ENCODE peak calls at places on chromosomes 3 and 15, in nine cellular contexts. One of them, this sample, is unnamed.

GRCh38 chr3:80870476-80871041 is 890.9 kb downstream of the GBE1 start:
- DNase-seq in cardiac muscle cell: no peak
- DNase-seq in GM10248: no peak
- DNase-seq in HCT116: no peak
- DNase-seq in hepatocyte: no peak
- DNase-seq in WTC11: no peak
- DNase-seq in psoas muscle: no peak
- DNase-seq in ovary: no peak
- DNase-seq in MCF 10A: no peak
- DNase-seq in this sample: no peak

GRCh38 chr3:190862209-190863118 is at the start of gene GMNC:
- DNase-seq in cardiac muscle cell: peak
- DNase-seq in GM10248: peak
- DNase-seq in HCT116: peak
- DNase-seq in hepatocyte: peak
- DNase-seq in WTC11: peak
- DNase-seq in psoas muscle: peak
- DNase-seq in ovary: peak
- DNase-seq in MCF 10A: peak
- DNase-seq in this sample: peak

GRCh38 chr3:108125550-108126071 is 34.8 kb upstream of the CD47 start:
- DNase-seq in cardiac muscle cell: no peak
- DNase-seq in GM10248: peak
- DNase-seq in HCT116: no peak
- DNase-seq in hepatocyte: no peak
- DNase-seq in WTC11: no peak
- DNase-seq in psoas muscle: no peak
- DNase-seq in ovary: no peak
- DNase-seq in MCF 10A: no peak
- DNase-seq in this sample: no peak

GRCh38 chr15:80950291-80951078 is 39.1 kb downstream of the MESD start:
- DNase-seq in cardiac muscle cell: no peak
- DNase-seq in GM10248: no peak
- DNase-seq in HCT116: no peak
- DNase-seq in hepatocyte: no peak
- DNase-seq in WTC11: no peak
- DNase-seq in psoas muscle: no peak
- DNase-seq in ovary: peak
- DNase-seq in MCF 10A: no peak
- DNase-seq in this sample: no peak

GRCh38 chr3:133832802-133833144 is 27.2 kb downstream of the SRPRB start:
- DNase-seq in cardiac muscle cell: no peak
- DNase-seq in GM10248: no peak
- DNase-seq in HCT116: no peak
- DNase-seq in hepatocyte: no peak
- DNase-seq in WTC11: no peak
- DNase-seq in psoas muscle: no peak
- DNase-seq in ovary: no peak
- DNase-seq in MCF 10A: no peak
- DNase-seq in this sample: no peak

GRCh38 chr15:101308604-101309435 is 13.8 kb upstream of the SNRPA1 start:
- DNase-seq in cardiac muscle cell: no peak
- DNase-seq in GM10248: no peak
- DNase-seq in HCT116: no peak
- DNase-seq in hepatocyte: no peak
- DNase-seq in WTC11: no peak
- DNase-seq in psoas muscle: no peak
- DNase-seq in ovary: no peak
- DNase-seq in MCF 10A: no peak
- DNase-seq in this sample: no peak

GRCh38 chr3:98602078-98602678 is 8.8 kb upstream of the CPOX start:
- DNase-seq in cardiac muscle cell: peak
- DNase-seq in GM10248: peak
- DNase-seq in HCT116: peak
- DNase-seq in hepatocyte: peak
- DNase-seq in WTC11: no peak
- DNase-seq in psoas muscle: no peak
- DNase-seq in ovary: no peak
- DNase-seq in MCF 10A: peak
- DNase-seq in this sample: peak

GRCh38 chr3:195859846-195860411 is 48.2 kb upstream of the MUC4 start:
- DNase-seq in cardiac muscle cell: no peak
- DNase-seq in GM10248: no peak
- DNase-seq in HCT116: no peak
- DNase-seq in hepatocyte: no peak
- DNase-seq in WTC11: no peak
- DNase-seq in psoas muscle: peak
- DNase-seq in ovary: no peak
- DNase-seq in MCF 10A: no peak
- DNase-seq in this sample: no peak

GRCh38 chr15:77542491-77543001 is 90.2 kb downstream of the LINGO1 start:
- DNase-seq in cardiac muscle cell: no peak
- DNase-seq in GM10248: no peak
- DNase-seq in HCT116: no peak
- DNase-seq in hepatocyte: no peak
- DNase-seq in WTC11: no peak
- DNase-seq in psoas muscle: no peak
- DNase-seq in ovary: no peak
- DNase-seq in MCF 10A: peak
- DNase-seq in this sample: peak

GRCh38 chr3:127984241-127984975 is 67.8 kb upstream of the SEC61A1 start:
- DNase-seq in cardiac muscle cell: no peak
- DNase-seq in GM10248: no peak
- DNase-seq in HCT116: no peak
- DNase-seq in hepatocyte: no peak
- DNase-seq in WTC11: no peak
- DNase-seq in psoas muscle: no peak
- DNase-seq in ovary: no peak
- DNase-seq in MCF 10A: no peak
- DNase-seq in this sample: peak

GRCh38 chr3:183914856-183915255 is 30.2 kb upstream of the PARL start:
- DNase-seq in cardiac muscle cell: no peak
- DNase-seq in GM10248: no peak
- DNase-seq in HCT116: no peak
- DNase-seq in hepatocyte: no peak
- DNase-seq in WTC11: no peak
- DNase-seq in psoas muscle: no peak
- DNase-seq in ovary: no peak
- DNase-seq in MCF 10A: no peak
- DNase-seq in this sample: no peak

GRCh38 chr15:90075420-90076289 is 26.6 kb downstream of the IDH2 start:
- DNase-seq in cardiac muscle cell: no peak
- DNase-seq in GM10248: no peak
- DNase-seq in HCT116: peak
- DNase-seq in hepatocyte: peak
- DNase-seq in WTC11: peak
- DNase-seq in psoas muscle: no peak
- DNase-seq in ovary: no peak
- DNase-seq in MCF 10A: peak
- DNase-seq in this sample: no peak

GRCh38 chr15:45123397-45123796 is 6.3 kb downstream of the DUOXA1 start:
- DNase-seq in cardiac muscle cell: no peak
- DNase-seq in GM10248: no peak
- DNase-seq in HCT116: no peak
- DNase-seq in hepatocyte: no peak
- DNase-seq in WTC11: no peak
- DNase-seq in psoas muscle: no peak
- DNase-seq in ovary: no peak
- DNase-seq in MCF 10A: no peak
- DNase-seq in this sample: no peak

GRCh38 chr3:120144267-120144666 is 50.0 kb upstream of the GSK3B start:
- DNase-seq in cardiac muscle cell: peak
- DNase-seq in GM10248: no peak
- DNase-seq in HCT116: no peak
- DNase-seq in hepatocyte: peak
- DNase-seq in WTC11: peak
- DNase-seq in psoas muscle: no peak
- DNase-seq in ovary: no peak
- DNase-seq in MCF 10A: peak
- DNase-seq in this sample: peak

GRCh38 chr15:52228928-52229327 is 37.7 kb upstream of the GNB5 start:
- DNase-seq in cardiac muscle cell: no peak
- DNase-seq in GM10248: peak
- DNase-seq in HCT116: peak
- DNase-seq in hepatocyte: peak
- DNase-seq in WTC11: peak
- DNase-seq in psoas muscle: no peak
- DNase-seq in ovary: no peak
- DNase-seq in MCF 10A: peak
- DNase-seq in this sample: no peak

GRCh38 chr3:15329058-15330005 is 3.1 kb downstream of the SH3BP5 start:
- DNase-seq in cardiac muscle cell: no peak
- DNase-seq in GM10248: no peak
- DNase-seq in HCT116: no peak
- DNase-seq in hepatocyte: no peak
- DNase-seq in WTC11: no peak
- DNase-seq in psoas muscle: no peak
- DNase-seq in ovary: no peak
- DNase-seq in MCF 10A: no peak
- DNase-seq in this sample: no peak

GRCh38 chr3:15331606-15332404 is 581 bp downstream of the SH3BP5 start:
- DNase-seq in cardiac muscle cell: no peak
- DNase-seq in GM10248: peak
- DNase-seq in HCT116: no peak
- DNase-seq in hepatocyte: no peak
- DNase-seq in WTC11: peak
- DNase-seq in psoas muscle: peak
- DNase-seq in ovary: peak
- DNase-seq in MCF 10A: peak
- DNase-seq in this sample: no peak

GRCh38 chr3:15330031-15330596 is 2.3 kb downstream of the SH3BP5 start:
- DNase-seq in cardiac muscle cell: no peak
- DNase-seq in GM10248: no peak
- DNase-seq in HCT116: no peak
- DNase-seq in hepatocyte: peak
- DNase-seq in WTC11: no peak
- DNase-seq in psoas muscle: peak
- DNase-seq in ovary: peak
- DNase-seq in MCF 10A: peak
- DNase-seq in this sample: no peak

GRCh38 chr3:15332405-15333098 is at the start of gene SH3BP5:
- DNase-seq in cardiac muscle cell: peak
- DNase-seq in GM10248: peak
- DNase-seq in HCT116: peak
- DNase-seq in hepatocyte: peak
- DNase-seq in WTC11: peak
- DNase-seq in psoas muscle: peak
- DNase-seq in ovary: peak
- DNase-seq in MCF 10A: peak
- DNase-seq in this sample: peak

GRCh38 chr3:15331072-15331605 is 1.2 kb downstream of the SH3BP5 start:
- DNase-seq in cardiac muscle cell: no peak
- DNase-seq in GM10248: no peak
- DNase-seq in HCT116: no peak
- DNase-seq in hepatocyte: no peak
- DNase-seq in WTC11: no peak
- DNase-seq in psoas muscle: no peak
- DNase-seq in ovary: no peak
- DNase-seq in MCF 10A: no peak
- DNase-seq in this sample: no peak
- TF ChIP-seq CTCF in cardiac muscle cell: no peak
- TF ChIP-seq CTCF in GM10248: no peak
- TF ChIP-seq CTCF in HCT116: no peak
- TF ChIP-seq CTCF in hepatocyte: no peak
- TF ChIP-seq CTCF in WTC11: no peak
- TF ChIP-seq CTCF in psoas muscle: no peak
- TF ChIP-seq CTCF in ovary: no peak
- TF ChIP-seq CTCF in MCF 10A: no peak
- TF ChIP-seq CTCF in this sample: no peak

DNA sequence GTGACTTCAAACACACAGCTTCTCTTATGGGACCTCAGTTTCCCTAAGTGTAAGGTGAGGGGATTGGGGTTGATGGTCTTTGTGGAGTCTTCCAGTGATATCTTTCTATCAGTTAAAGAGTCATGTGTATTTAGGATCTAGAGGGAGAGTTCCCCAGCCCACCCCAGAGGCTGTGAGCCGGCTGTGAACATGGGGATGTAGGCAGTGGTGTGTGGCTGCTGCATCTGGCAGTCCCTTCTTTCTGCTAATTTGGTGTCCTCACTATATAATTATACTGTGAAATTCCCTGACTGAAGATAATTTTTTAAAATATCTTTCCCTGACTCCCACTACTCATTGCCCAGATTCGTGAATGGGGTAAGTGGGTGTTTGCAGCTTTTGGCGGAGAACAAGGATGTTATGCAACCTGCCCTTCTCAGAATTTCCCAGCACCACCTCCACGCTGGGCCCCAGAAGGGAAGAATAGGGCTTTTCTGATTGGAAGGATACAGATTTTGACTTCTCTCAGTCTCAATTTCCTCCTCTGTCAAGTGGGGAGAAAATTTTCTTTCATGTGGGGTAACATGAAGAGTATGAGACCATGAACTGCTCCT is 79.0 kb upstream of the RASGRF1 start:
- DNase-seq in cardiac muscle cell: no peak
- DNase-seq in GM10248: no peak
- DNase-seq in HCT116: no peak
- DNase-seq in hepatocyte: no peak
- DNase-seq in WTC11: no peak
- DNase-seq in psoas muscle: no peak
- DNase-seq in ovary: no peak
- DNase-seq in MCF 10A: peak
- DNase-seq in this sample: no peak
- TF ChIP-seq CTCF in cardiac muscle cell: no peak
- TF ChIP-seq CTCF in GM10248: no peak
- TF ChIP-seq CTCF in HCT116: no peak
- TF ChIP-seq CTCF in hepatocyte: no peak
- TF ChIP-seq CTCF in WTC11: no peak
- TF ChIP-seq CTCF in psoas muscle: no peak
- TF ChIP-seq CTCF in ovary: no peak
- TF ChIP-seq CTCF in MCF 10A: no peak
- TF ChIP-seq CTCF in this sample: no peak

GRCh38 chr3:41574900-41575299 is 375.6 kb downstream of the CTNNB1 start:
- DNase-seq in cardiac muscle cell: peak
- DNase-seq in GM10248: no peak
- DNase-seq in HCT116: no peak
- DNase-seq in hepatocyte: no peak
- DNase-seq in WTC11: no peak
- DNase-seq in psoas muscle: no peak
- DNase-seq in ovary: no peak
- DNase-seq in MCF 10A: no peak
- DNase-seq in this sample: no peak
- TF ChIP-seq CTCF in cardiac muscle cell: peak
- TF ChIP-seq CTCF in GM10248: peak
- TF ChIP-seq CTCF in HCT116: peak
- TF ChIP-seq CTCF in hepatocyte: peak
- TF ChIP-seq CTCF in WTC11: no peak
- TF ChIP-seq CTCF in psoas muscle: no peak
- TF ChIP-seq CTCF in ovary: no peak
- TF ChIP-seq CTCF in MCF 10A: no peak
- TF ChIP-seq CTCF in this sample: peak

DNA sequence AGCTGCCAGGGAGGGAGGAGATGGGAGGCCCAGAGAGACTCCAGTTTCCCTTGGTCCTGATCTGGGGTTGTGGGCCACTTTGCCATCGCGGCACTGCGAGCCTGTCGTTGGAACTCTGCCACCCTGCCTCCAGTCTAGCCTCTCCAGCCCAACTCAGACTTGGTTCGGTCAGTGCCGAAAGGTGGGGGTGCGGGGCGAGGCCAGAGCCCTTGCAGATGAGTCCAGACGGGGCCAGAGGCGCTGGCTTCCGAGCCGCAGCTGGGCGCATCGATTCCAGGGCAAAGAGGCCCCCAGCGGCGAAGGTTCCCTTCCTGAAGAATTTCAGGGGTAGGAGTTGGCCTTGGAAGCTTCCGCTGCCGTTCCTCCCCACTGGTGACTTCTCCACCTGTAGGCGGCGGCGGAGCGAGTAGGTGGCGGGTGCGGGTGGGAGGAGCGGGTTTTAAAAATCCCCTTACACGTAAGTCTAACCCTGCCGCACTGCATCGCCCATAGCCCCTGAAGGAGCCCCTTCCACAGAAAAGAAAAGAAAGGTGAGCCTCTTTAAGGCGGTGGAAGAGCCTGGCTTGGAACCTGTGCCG is 5.1 kb downstream of the WNT5A start:
- DNase-seq in cardiac muscle cell: peak
- DNase-seq in GM10248: peak
- DNase-seq in HCT116: no peak
- DNase-seq in hepatocyte: peak
- DNase-seq in WTC11: peak
- DNase-seq in psoas muscle: peak
- DNase-seq in ovary: peak
- DNase-seq in MCF 10A: no peak
- DNase-seq in this sample: peak
- TF ChIP-seq CTCF in cardiac muscle cell: peak
- TF ChIP-seq CTCF in GM10248: no peak
- TF ChIP-seq CTCF in HCT116: no peak
- TF ChIP-seq CTCF in hepatocyte: peak
- TF ChIP-seq CTCF in WTC11: no peak
- TF ChIP-seq CTCF in psoas muscle: no peak
- TF ChIP-seq CTCF in ovary: no peak
- TF ChIP-seq CTCF in MCF 10A: no peak
- TF ChIP-seq CTCF in this sample: peak

This sample was measured in HFFc6.